ENCODE peak calls at places on chromosomes 7 and 10, in seven cellular contexts. C, Y, Z, Q, E, I and N are unnamed samples.

GRCh38 chr10:132607961-132608495 is 70.4 kb downstream of the INPP5A start:
- DNase-seq in Y (no peak), E (no peak), Z (no peak), C (no peak), I (no peak), Q (no peak), N (peak)

GRCh38 chr10:52779541-52780390 is 7.2 kb upstream of the MBL2 start:
- DNase-seq in Y (peak), Z (peak), I (no peak), C (no peak), E (peak), Q (peak), N (peak)

GRCh38 chr7:15684834-15685233 is 1.6 kb downstream of the MEOX2 start:
- DNase-seq in C (peak), E (no peak), Q (no peak), Y (no peak), I (no peak), Z (no peak), N (no peak)

GRCh38 chr7:90453931-90454330 is 15.5 kb upstream of the PTTG1IP2 start:
- DNase-seq in E (no peak), C (no peak), I (no peak), Q (no peak), Z (no peak), Y (no peak), N (no peak)

GRCh38 chr7:142001163-142001874 is 5.6 kb downstream of the MGAM start:
- DNase-seq in Y (no peak), C (no peak), I (no peak), E (no peak), Q (no peak), Z (no peak), N (no peak)

GRCh38 chr7:93890041-93890463 is 501 bp downstream of the TFPI2 start:
- DNase-seq in E (peak), C (no peak), Y (no peak), Z (no peak), Q (peak), I (peak), N (peak)

GRCh38 chr7:116491887-116492653 is 7.5 kb upstream of the CAV2 start:
- DNase-seq in C (no peak), Y (no peak), I (no peak), Q (no peak), Z (no peak), E (no peak), N (no peak)

GRCh38 chr10:28677889-28678686 is 767 bp downstream of the BAMBI start:
- DNase-seq in C (no peak), I (peak), Y (peak), Z (no peak), Q (peak), E (no peak), N (peak)

GRCh38 chr10:47449102-47449978 is 34.6 kb downstream of the ANXA8 start:
- DNase-seq in Q (no peak), E (no peak), Y (no peak), I (no peak), C (no peak), Z (no peak), N (no peak)

GRCh38 chr7:37585064-37585463 is 98.5 kb upstream of the GPR141 start:
- DNase-seq in Q (no peak), E (no peak), Y (no peak), C (no peak), Z (no peak), I (no peak), N (no peak)

GRCh38 chr10:43069597-43069996 is 7.3 kb upstream of the RET start:
- DNase-seq in Y (no peak), C (no peak), Z (no peak), E (no peak), I (no peak), Q (no peak), N (no peak)

GRCh38 chr7:52355059-52355458 is 680.4 kb upstream of the POM121L12 start:
- DNase-seq in Q (no peak), E (no peak), Y (no peak), Z (no peak), I (no peak), C (no peak), N (no peak)

GRCh38 chr10:35639651-35640311 is 2.3 kb downstream of the FZD8 start:
- DNase-seq in C (no peak), I (peak), E (no peak), Z (no peak), Q (peak), Y (peak), N (peak)

GRCh38 chr10:78657622-78658165 is 411.1 kb upstream of the ZMIZ1 start:
- DNase-seq in I (peak), Q (peak), Z (peak), C (peak), Y (peak), E (peak), N (peak)

GRCh38 chr7:78323118-78323517 is 524.5 kb downstream of the PHTF2 start:
- DNase-seq in E (no peak), I (no peak), Q (no peak), C (no peak), Y (no peak), Z (no peak), N (no peak)

GRCh38 chr7:99390941-99391602 is 16.5 kb downstream of the ARPC1B start:
- DNase-seq in I (no peak), C (no peak), Y (no peak), Z (no peak), Q (no peak), E (no peak), N (no peak)

GRCh38 chr10:70753841-70754621 is 31.1 kb downstream of the TBATA start:
- DNase-seq in I (no peak), E (no peak), Z (no peak), C (no peak), Y (no peak), Q (no peak), N (no peak)

GRCh38 chr10:118911361-118911760 is 118.2 kb upstream of the NANOS1 start:
- DNase-seq in Q (no peak), E (peak), Z (peak), C (no peak), Y (peak), I (no peak), N (no peak)

GRCh38 chr10:79203014-79203675 is 134.4 kb downstream of the ZMIZ1 start:
- DNase-seq in E (no peak), I (no peak), Q (no peak), Y (no peak), C (no peak), Z (no peak), N (no peak)

GRCh38 chr7:2660359-2661095 is 27.5 kb upstream of the AMZ1 start:
- DNase-seq in Q (no peak), I (no peak), Z (no peak), E (no peak), C (no peak), Y (no peak), N (no peak)

GRCh38 chr10:23081156-23081833 is 14.1 kb upstream of the MSRB2 start:
- DNase-seq in Y (no peak), C (no peak), Q (no peak), E (no peak), I (peak), Z (no peak), N (no peak)

GRCh38 chr7:130491841-130492518 is at the start of gene MEST:
- DNase-seq in Y (no peak), Z (no peak), E (no peak), Q (peak), I (peak), C (no peak), N (peak)
- TF ChIP-seq POLR2A in Y (peak), Z (no peak), E (no peak), Q (no peak), I (no peak), C (no peak), N (no peak)

DNA sequence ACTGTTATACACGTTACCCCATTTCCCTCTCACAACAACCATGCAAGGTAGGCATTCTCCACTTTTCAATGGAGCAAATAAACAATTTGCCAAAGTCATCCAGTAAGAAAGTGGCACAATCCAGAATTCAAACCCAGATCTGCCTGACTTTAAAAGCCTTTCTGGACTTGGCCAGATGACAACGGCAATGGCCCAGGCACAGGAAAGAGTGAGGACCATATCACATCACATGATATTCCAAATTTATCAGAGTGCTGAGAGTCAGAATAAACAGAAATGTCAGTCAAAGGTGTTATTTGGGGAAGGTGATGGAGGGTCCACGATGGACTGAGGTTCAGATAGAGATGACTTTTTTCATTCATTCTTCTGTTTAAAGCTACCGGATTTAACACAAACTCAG is 48.0 kb downstream of the CALD1 start:
- DNase-seq in I (no peak), C (no peak), Z (no peak), Y (no peak), E (no peak), Q (no peak), N (no peak)
- TF ChIP-seq POLR2A in I (no peak), C (no peak), Z (no peak), Y (no peak), E (no peak), Q (no peak), N (no peak)

GRCh38 chr7:44573464-44574285 is at the start of gene DDX56:
- DNase-seq in Y (peak), C (peak), Q (peak), I (peak), Z (peak), E (peak), N (peak)
- TF ChIP-seq POLR2A in Y (peak), C (no peak), Q (peak), I (peak), Z (peak), E (peak), N (peak)

GRCh38 chr7:128874140-128875031 is 11.7 kb downstream of the ATP6V1F start:
- DNase-seq in E (no peak), C (no peak), Q (no peak), I (no peak), Z (peak), Y (no peak), N (peak)
- TF ChIP-seq POLR2A in E (no peak), C (no peak), Q (no peak), I (no peak), Z (no peak), Y (no peak), N (no peak)

GRCh38 chr10:72244573-72245038 is 28.5 kb upstream of the ASCC1 start:
- DNase-seq in Q (no peak), Z (no peak), I (no peak), Y (no peak), C (no peak), E (peak), N (no peak)

GRCh38 chr10:72250666-72251065 is 23.1 kb upstream of the DDIT4 start:
- DNase-seq in I (peak), C (peak), Y (no peak), Q (no peak), E (no peak), Z (no peak), N (peak)

GRCh38 chr10:72251635-72252034 is 22.1 kb upstream of the DDIT4 start:
- DNase-seq in E (no peak), Z (peak), Q (no peak), Y (no peak), C (no peak), I (no peak), N (no peak)

GRCh38 chr10:72245949-72246525 is 27.7 kb upstream of the DDIT4 start:
- DNase-seq in C (no peak), I (no peak), E (no peak), Z (no peak), Y (no peak), Q (no peak), N (no peak)

DNA sequence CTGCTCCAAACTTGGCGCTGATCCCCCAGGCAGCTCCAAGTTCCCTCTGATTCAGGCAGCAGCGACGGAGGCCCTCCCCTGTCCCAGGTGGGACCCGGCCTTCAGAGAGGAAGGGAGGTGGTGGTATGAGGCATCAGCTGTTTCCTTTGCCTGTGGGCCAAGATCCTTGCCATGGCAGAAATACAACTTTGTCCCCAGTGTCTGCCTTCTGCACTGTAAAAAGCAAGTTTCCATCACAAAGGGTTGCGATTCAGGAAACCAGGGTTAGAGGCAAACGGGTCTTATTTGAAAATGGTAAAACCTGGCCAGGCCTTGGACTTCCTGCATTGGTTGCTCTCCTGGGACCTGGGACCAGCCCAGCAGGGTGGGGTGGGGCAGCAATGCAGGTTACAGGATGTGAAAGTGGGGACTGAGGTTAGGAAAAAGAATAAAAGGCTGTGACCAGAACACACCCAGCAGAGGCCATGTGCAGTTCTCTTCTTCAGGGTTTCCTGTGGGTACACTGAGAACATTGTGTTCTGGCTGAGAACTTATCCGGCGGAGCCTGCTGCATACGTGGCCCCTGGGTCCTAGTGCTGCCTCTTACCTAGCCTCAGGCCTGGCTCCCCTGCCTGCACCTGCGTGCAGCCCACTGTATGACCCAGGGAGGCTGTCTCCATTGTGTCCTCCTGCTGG is 25.1 kb upstream of the DDIT4 start:
- DNase-seq in E (no peak), Q (peak), Z (peak), Y (peak), I (peak), C (peak), N (peak)
- TF ChIP-seq POLR2A in E (peak), Q (peak), Z (peak), Y (peak), I (peak), C (no peak), N (peak)

GRCh38 chr10:59177862-59178235 is 1.4 kb downstream of the PHYHIPL start:
- DNase-seq in Z (no peak), Q (no peak), E (no peak), Y (no peak), C (no peak), I (no peak), N (no peak)

GRCh38 chr10:59176241-59177030 is at the start of gene PHYHIPL:
- DNase-seq in Y (peak), Z (peak), Q (peak), E (peak), C (no peak), I (peak), N (peak)

GRCh38 chr10:59180689-59181270 is 4.3 kb downstream of the PHYHIPL start:
- DNase-seq in Y (no peak), Q (no peak), E (no peak), Z (no peak), C (no peak), I (no peak), N (no peak)

GRCh38 chr10:59177031-59177861 is 803 bp downstream of the PHYHIPL start:
- DNase-seq in I (peak), Q (peak), Y (peak), Z (peak), E (peak), C (no peak), N (no peak)

DNA sequence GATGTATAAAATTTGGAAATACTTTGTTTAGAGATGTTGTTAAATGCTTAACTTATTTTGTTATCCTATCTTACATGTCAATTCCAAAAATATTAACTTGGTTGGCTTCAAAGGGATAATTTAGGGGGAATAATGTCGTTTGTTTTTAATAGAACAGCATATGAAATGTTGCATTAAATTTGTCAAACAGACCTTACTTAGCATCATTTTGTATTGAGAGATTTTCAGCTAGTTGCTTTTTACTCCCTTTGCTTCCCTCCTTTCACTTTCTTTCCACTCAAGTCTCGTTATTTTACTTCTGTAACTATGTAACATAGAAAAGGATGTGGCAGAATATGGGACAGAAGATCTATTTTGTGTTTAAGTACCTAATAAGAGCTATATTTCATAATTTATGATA is 2.6 kb downstream of the PHYHIPL start:
- DNase-seq in C (no peak), Y (no peak), Z (no peak), Q (no peak), E (no peak), I (no peak), N (no peak)
- TF ChIP-seq POLR2A in C (no peak), Y (no peak), Z (no peak), Q (no peak), E (no peak), I (no peak), N (no peak)

GRCh38 chr10:110504111-110504735 is 6.5 kb downstream of the DUSP5 start:
- DNase-seq in Z (no peak), I (no peak), E (no peak), Y (peak), C (peak), Q (no peak), N (peak)

GRCh38 chr10:110507303-110507702 is 9.6 kb downstream of the DUSP5 start:
- DNase-seq in I (no peak), Z (no peak), Q (no peak), Y (no peak), C (no peak), E (no peak), N (no peak)

GRCh38 chr10:110506448-110506847 is 8.7 kb downstream of the DUSP5 start:
- DNase-seq in Y (no peak), I (no peak), Z (no peak), C (no peak), Q (no peak), E (no peak), N (no peak)

GRCh38 chr10:110503528-110504110 is 5.9 kb downstream of the DUSP5 start:
- DNase-seq in Y (no peak), I (no peak), Z (no peak), C (no peak), Q (no peak), E (no peak), N (no peak)

DNA sequence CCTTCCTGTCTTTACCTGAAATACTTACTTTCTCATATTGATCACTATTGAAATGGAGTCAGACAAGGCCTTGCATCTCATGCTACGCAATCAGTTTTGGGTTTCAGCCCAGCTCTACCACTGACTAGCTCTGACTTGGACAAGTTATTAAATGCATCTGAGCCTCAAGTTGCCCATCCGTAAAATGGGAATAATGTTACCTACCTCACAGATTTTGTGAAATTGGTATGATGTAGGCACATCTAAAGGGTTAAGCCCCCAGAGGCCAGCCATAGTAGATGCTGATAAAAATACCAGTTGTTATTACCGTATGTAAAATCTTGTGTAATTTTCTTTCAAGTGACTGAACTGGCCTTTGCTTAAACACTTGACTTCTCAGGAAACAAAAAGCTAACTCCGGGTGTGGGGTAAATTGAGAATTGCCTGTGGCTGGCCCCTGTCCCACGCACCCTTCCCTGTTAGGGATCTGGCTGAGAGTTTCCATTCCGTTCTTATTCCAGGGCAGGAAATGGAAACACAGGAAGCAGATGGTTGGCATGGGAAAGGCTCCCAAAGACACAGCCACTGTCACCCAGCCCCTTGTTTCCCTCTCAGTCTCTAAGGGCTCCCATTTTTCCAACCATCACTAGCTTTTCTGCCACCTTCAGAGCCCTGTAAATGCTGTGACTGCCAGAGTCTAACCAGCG is 7.6 kb downstream of the DUSP5 start:
- DNase-seq in C (no peak), E (no peak), Z (no peak), I (no peak), Q (no peak), Y (no peak), N (no peak)
- TF ChIP-seq POLR2A in C (no peak), E (no peak), Z (no peak), I (no peak), Q (no peak), Y (no peak), N (no peak)

DNA sequence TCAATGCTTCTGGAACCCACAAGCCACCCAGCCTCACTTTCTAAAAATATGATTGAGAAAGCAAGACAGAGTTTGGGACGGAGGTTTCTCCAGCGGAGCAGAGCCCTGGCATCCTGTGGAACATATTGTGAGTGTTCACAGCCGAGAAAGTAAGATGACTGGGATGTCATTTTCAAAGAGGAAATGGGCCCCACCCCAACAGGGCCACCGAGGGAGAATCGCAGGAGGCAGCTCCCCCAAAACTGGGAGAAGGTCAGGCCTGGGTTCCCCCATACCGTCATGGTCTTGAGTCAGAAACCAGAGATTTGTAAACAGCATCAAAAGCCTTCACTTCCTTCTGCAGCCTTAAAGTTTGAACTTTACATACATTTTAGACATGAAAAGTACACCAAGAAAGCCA is 560.0 kb downstream of the PTPRN2 start:
- DNase-seq in C (no peak), Q (no peak), E (no peak), Y (no peak), I (no peak), Z (no peak), N (no peak)
- TF ChIP-seq POLR2A in C (no peak), Q (no peak), E (no peak), Y (no peak), I (no peak), Z (no peak), N (no peak)

GRCh38 chr10:102409604-102410426 is 8.8 kb downstream of the PSD start:
- DNase-seq in E (no peak), I (no peak), Y (no peak), Z (no peak), Q (no peak), C (no peak), N (no peak)

GRCh38 chr10:102407641-102407943 is 11.0 kb downstream of the PSD start:
- DNase-seq in E (no peak), C (no peak), Y (no peak), Z (no peak), Q (no peak), I (no peak), N (no peak)

GRCh38 chr10:102408728-102409603 is 9.6 kb downstream of the PSD start:
- DNase-seq in Y (peak), E (no peak), I (no peak), Q (no peak), C (no peak), Z (no peak), N (peak)

GRCh38 chr10:102410427-102411073 is 8.0 kb downstream of the PSD start:
- DNase-seq in Q (no peak), Z (no peak), C (no peak), I (no peak), E (no peak), Y (no peak), N (no peak)

GRCh38 chr10:102408081-102408727 is 10.4 kb downstream of the PSD start:
- DNase-seq in Y (no peak), C (no peak), Q (no peak), I (no peak), Z (no peak), E (no peak), N (no peak)
- TF ChIP-seq POLR2A in Y (no peak), C (no peak), Q (no peak), I (no peak), Z (no peak), E (no peak), N (no peak)